ENCODE peak calls at places on chromosomes 12 and 14, in four cellular contexts. Z, X, H and I are unnamed samples.

GRCh38 chr12:95541436-95541835 is 9.8 kb downstream of the USP44 start:
- DNase-seq in Z (no peak), X (no peak), H (no peak), I (no peak)

GRCh38 chr12:102702447-102703114 is 214.5 kb downstream of the PAH start:
- DNase-seq in Z (peak), X (peak), H (no peak), I (peak)

GRCh38 chr14:53767566-53767965 is 189.1 kb downstream of the BMP4 start:
- DNase-seq in Z (no peak), X (no peak), H (no peak), I (no peak)

GRCh38 chr12:22625671-22626251 is 790 bp downstream of the ETNK1 start:
- DNase-seq in Z (peak), X (peak), H (peak), I (peak)

GRCh38 chr14:39316844-39317553 is 83.3 kb downstream of the MIA2 start:
- DNase-seq in Z (no peak), X (no peak), H (no peak), I (no peak)

GRCh38 chr12:15662303-15662980 is 126.7 kb downstream of the EPS8 start:
- DNase-seq in Z (no peak), X (no peak), H (no peak), I (no peak)

GRCh38 chr14:68757618-68758081 is 35.2 kb downstream of the ZFP36L1 start:
- DNase-seq in Z (peak), X (peak), H (no peak), I (no peak)

GRCh38 chr12:49483621-49484020 is 55.2 kb upstream of the KCNH3 start:
- DNase-seq in Z (no peak), X (no peak), H (no peak), I (no peak)

GRCh38 chr12:94174576-94174975 is 26.2 kb downstream of the PLXNC1 start:
- DNase-seq in Z (no peak), X (no peak), H (no peak), I (no peak)

GRCh38 chr12:78279567-78279966 is 448.9 kb downstream of the NAV3 start:
- DNase-seq in Z (no peak), X (no peak), H (no peak), I (no peak)

GRCh38 chr14:76926521-76927251 is 100.5 kb downstream of the LRRC74A start:
- DNase-seq in Z (no peak), X (peak), H (no peak), I (no peak)

GRCh38 chr12:52651726-52652261 is at the start of gene KRT2:
- DNase-seq in Z (no peak), X (no peak), H (no peak), I (no peak)
- TF ChIP-seq TCF7 in Z (no peak), X (no peak), H (no peak), I (no peak)

GRCh38 chr14:71362282-71362681 is 455.0 kb downstream of the PCNX1 start:
- DNase-seq in Z (no peak), X (no peak), H (no peak), I (no peak)

GRCh38 chr14:71362920-71363584 is 455.8 kb downstream of the PCNX1 start:
- DNase-seq in Z (no peak), X (no peak), H (peak), I (no peak)

GRCh38 chr14:71359823-71360222 is 452.6 kb downstream of the PCNX1 start:
- DNase-seq in Z (no peak), X (no peak), H (no peak), I (no peak)

GRCh38 chr14:71361335-71361734 is 454.1 kb downstream of the PCNX1 start:
- DNase-seq in Z (peak), X (peak), H (no peak), I (no peak)

DNA sequence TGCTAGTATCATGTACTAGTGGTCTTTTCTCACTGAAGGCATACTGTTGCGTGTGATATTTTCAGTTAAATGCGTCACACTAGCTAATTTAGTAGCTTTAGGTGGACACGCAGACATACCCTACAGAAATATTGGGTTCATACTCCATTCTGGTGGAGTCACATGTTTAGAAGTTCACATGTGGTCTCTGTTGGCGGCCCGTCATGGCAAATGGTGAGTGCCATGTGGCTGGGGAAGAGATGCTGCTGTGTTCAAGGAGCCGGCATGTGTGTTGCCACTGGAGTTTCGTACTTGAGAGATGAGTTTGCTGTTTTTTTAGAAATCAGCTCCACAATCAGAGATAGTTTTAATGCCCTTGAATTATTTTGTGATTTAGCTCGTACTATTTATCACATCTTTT is 454.6 kb downstream of the PCNX1 start:
- DNase-seq in Z (no peak), X (no peak), H (no peak), I (no peak)
- TF ChIP-seq ATF3 in Z (no peak), X (no peak), H (no peak), I (no peak)

DNA sequence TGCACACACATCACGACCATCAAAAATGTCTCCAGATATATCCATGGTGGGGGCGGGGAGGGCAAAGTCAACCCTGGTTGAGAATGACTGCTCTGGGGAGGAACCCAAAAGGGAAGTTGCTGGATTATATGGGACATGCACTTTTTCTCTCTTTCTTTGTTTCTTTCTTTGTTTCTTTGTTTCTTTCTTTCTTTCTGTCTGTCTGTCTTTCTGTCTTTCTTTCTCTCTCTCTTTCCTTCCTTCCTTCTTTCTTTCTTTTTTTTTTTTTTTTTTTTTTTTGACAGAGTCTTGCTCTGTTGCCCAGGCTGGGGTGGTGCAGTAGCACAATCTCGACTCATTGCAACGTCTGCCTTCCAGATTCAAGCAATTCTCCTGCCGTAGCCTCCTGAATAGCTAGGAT is 71.5 kb downstream of the TBX5 start:
- DNase-seq in Z (no peak), X (no peak), H (no peak), I (no peak)
- TF ChIP-seq CREB1 in Z (no peak), X (no peak), H (no peak), I (no peak)

GRCh38 chr14:33849455-33849801 is 101.4 kb downstream of the EGLN3 start:
- DNase-seq in Z (no peak), X (no peak), H (no peak), I (no peak)

GRCh38 chr14:33850826-33851225 is 100.0 kb downstream of the EGLN3 start:
- DNase-seq in Z (no peak), X (no peak), H (no peak), I (no peak)

GRCh38 chr14:33848009-33848408 is 102.9 kb downstream of the EGLN3 start:
- DNase-seq in Z (no peak), X (no peak), H (no peak), I (no peak)

GRCh38 chr14:33847066-33847465 is 103.8 kb downstream of the EGLN3 start:
- DNase-seq in Z (no peak), X (no peak), H (no peak), I (no peak)

DNA sequence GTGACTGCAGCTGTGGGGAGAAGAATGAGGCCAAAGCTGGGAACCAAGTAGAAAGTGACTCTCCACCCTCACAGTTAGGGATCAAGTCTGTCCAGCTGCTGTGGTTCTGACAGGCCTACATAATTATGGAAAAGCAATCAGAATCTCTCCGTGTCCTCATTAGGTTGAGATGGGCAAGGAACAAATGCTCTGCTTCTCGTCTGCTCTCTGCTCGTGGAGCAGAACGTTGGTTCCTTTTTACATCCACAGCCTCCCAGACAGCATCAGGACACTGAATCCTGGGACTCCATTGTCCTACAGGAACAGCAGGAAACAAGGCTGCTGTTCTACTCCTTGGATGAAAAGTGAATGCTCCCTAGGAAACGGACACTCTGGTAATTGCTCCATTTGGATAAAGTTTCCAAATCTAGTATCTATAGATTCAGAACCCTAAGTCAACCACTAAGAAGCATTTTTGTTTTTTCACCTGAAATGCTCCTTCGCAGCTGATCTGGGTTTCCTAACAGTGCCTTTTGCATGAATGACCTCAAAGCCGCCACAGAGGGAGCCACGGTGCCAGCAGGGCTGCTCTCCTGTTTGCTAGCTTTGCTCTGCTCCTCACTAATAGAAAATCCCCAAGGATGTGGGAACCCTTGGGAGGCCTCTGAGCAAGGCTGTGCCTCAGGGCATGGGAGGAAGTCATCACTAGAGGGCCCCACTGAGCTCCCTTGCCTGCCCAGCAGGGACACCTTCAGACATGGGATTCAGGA is 102.0 kb downstream of the EGLN3 start:
- DNase-seq in Z (peak), X (peak), H (no peak), I (peak)
- TF ChIP-seq TCF7 in Z (no peak), X (no peak), H (no peak), I (no peak)

DNA sequence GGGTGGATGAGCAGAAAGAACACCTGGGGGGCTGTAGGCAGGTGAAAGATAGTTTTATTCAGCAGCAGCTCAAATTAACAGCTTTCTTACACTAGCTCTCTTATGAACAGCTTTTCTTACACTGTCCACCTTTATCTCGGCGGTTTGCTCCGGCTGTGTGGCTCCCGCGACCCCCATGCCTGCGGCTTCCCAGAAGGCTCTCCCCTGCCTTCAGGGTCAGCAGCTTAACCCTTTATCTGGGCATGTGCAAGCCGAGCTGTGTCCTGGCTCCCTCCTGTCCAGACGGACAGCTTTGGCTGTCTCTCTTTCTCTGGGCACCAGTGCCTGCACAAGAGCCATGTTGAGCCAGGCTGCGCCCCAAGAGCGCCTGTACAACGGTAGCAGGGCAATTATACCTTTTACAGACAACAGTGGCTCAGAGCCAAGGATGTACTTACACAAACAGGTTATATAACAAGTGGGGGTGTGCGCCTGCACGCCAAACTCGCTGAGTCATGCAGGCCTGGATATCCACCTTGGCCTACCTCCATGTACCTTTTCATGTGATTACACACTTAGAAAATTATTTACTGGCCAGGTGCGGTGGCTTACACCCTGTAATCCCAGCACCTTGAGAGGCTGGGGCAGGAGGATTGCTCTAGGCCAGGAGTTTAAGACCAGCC is 28.5 kb upstream of the KLHL42 start:
- DNase-seq in Z (no peak), X (no peak), H (no peak), I (no peak)
- TF ChIP-seq ATF3 in Z (no peak), X (no peak), H (no peak), I (no peak)

GRCh38 chr14:96920023-96920422 is 122.8 kb downstream of the VRK1 start:
- DNase-seq in Z (no peak), X (no peak), H (no peak), I (no peak)
- TF ChIP-seq CREB1 in Z (no peak), X (no peak), H (no peak), I (no peak)

GRCh38 chr12:6426882-6427671 is 17.7 kb upstream of the CD27 start:
- DNase-seq in Z (no peak), X (no peak), H (peak), I (no peak)
- TF ChIP-seq TCF7 in Z (no peak), X (no peak), H (no peak), I (no peak)